ENCODE peak calls at places on chromosomes 2 and 18, in four cellular contexts. One of them, this sample, is unnamed.

GRCh38 chr2:220619525-220620267 is 952.4 kb downstream of the EPHA4 start:
- DNase-seq in neuronal stem cell: no peak
- DNase-seq in mesenchymal stem cell: peak; percentile 39
- DNase-seq in trophoblast cell: no peak
- DNase-seq in this sample: no peak

GRCh38 chr18:23626451-23627279 is 36.0 kb downstream of the ANKRD29 start:
- DNase-seq in neuronal stem cell: no peak
- DNase-seq in mesenchymal stem cell: no peak
- DNase-seq in trophoblast cell: no peak
- DNase-seq in this sample: no peak

GRCh38 chr2:178512491-178512890 is 32.2 kb downstream of the PLEKHA3 start:
- DNase-seq in neuronal stem cell: peak; percentile 63
- DNase-seq in mesenchymal stem cell: no peak
- DNase-seq in trophoblast cell: no peak
- DNase-seq in this sample: no peak

GRCh38 chr2:19554520-19554919 is 196.1 kb upstream of the OSR1 start:
- DNase-seq in neuronal stem cell: no peak
- DNase-seq in mesenchymal stem cell: no peak
- DNase-seq in trophoblast cell: no peak
- DNase-seq in this sample: no peak

GRCh38 chr2:204900910-204901309 is 355.6 kb downstream of the PARD3B start:
- DNase-seq in neuronal stem cell: no peak
- DNase-seq in mesenchymal stem cell: no peak
- DNase-seq in trophoblast cell: no peak
- DNase-seq in this sample: no peak

GRCh38 chr18:75208055-75208835 is 694 bp downstream of the PTGR3 start:
- DNase-seq in neuronal stem cell: peak; percentile 24
- DNase-seq in mesenchymal stem cell: peak; percentile 59
- DNase-seq in trophoblast cell: no peak
- DNase-seq in this sample: peak; percentile 50

GRCh38 chr2:11128258-11128951 is 26.9 kb upstream of the SLC66A3 start:
- DNase-seq in neuronal stem cell: no peak
- DNase-seq in mesenchymal stem cell: peak; percentile 70
- DNase-seq in trophoblast cell: no peak
- DNase-seq in this sample: no peak

GRCh38 chr18:39841133-39842041 is 2113.6 kb upstream of the PIK3C3 start:
- DNase-seq in neuronal stem cell: peak; percentile 71
- DNase-seq in mesenchymal stem cell: peak; percentile 77
- DNase-seq in trophoblast cell: peak; percentile 45
- DNase-seq in this sample: peak; percentile 79

GRCh38 chr18:79248495-79249078 is 147.1 kb upstream of the NFATC1 start:
- DNase-seq in neuronal stem cell: no peak
- DNase-seq in mesenchymal stem cell: peak; percentile 11
- DNase-seq in trophoblast cell: no peak
- DNase-seq in this sample: no peak

GRCh38 chr2:86453838-86454237 is 12.7 kb downstream of the KDM3A start:
- DNase-seq in neuronal stem cell: no peak
- DNase-seq in mesenchymal stem cell: no peak
- DNase-seq in trophoblast cell: no peak
- DNase-seq in this sample: no peak

GRCh38 chr2:177589191-177589590 is 196.6 kb downstream of the AGPS start:
- DNase-seq in neuronal stem cell: no peak
- DNase-seq in mesenchymal stem cell: no peak
- DNase-seq in trophoblast cell: no peak
- DNase-seq in this sample: no peak

GRCh38 chr2:43458002-43458628 is 137.7 kb downstream of the THADA start:
- DNase-seq in neuronal stem cell: no peak
- DNase-seq in mesenchymal stem cell: peak; percentile 85
- DNase-seq in trophoblast cell: no peak
- DNase-seq in this sample: no peak

GRCh38 chr18:7892556-7892955 is 325.4 kb downstream of the PTPRM start:
- DNase-seq in neuronal stem cell: no peak
- DNase-seq in mesenchymal stem cell: no peak
- DNase-seq in trophoblast cell: peak; percentile 92
- DNase-seq in this sample: no peak

GRCh38 chr2:223930002-223930976 is 14.8 kb downstream of the WDFY1 start:
- DNase-seq in neuronal stem cell: no peak
- DNase-seq in mesenchymal stem cell: peak; percentile 62
- DNase-seq in trophoblast cell: peak; percentile 92
- DNase-seq in this sample: peak; percentile 43

GRCh38 chr2:109033171-109033570 is 44.2 kb upstream of the EDAR start:
- DNase-seq in neuronal stem cell: no peak
- DNase-seq in mesenchymal stem cell: no peak
- DNase-seq in trophoblast cell: no peak
- DNase-seq in this sample: no peak

GRCh38 chr2:224513991-224514390 is 71.2 kb downstream of the CUL3 start:
- DNase-seq in neuronal stem cell: no peak
- DNase-seq in mesenchymal stem cell: no peak
- DNase-seq in trophoblast cell: no peak
- DNase-seq in this sample: no peak

GRCh38 chr2:11056614-11057013 is 98.7 kb upstream of the SLC66A3 start:
- DNase-seq in neuronal stem cell: no peak
- DNase-seq in mesenchymal stem cell: peak; percentile 93
- DNase-seq in trophoblast cell: no peak
- DNase-seq in this sample: no peak

GRCh38 chr2:143649226-143649625 is 520.0 kb downstream of the ARHGAP15 start:
- DNase-seq in neuronal stem cell: no peak
- DNase-seq in mesenchymal stem cell: no peak
- DNase-seq in trophoblast cell: no peak
- DNase-seq in this sample: no peak

GRCh38 chr2:212173771-212174510 is 364.7 kb downstream of the ERBB4 start:
- DNase-seq in neuronal stem cell: no peak
- DNase-seq in mesenchymal stem cell: peak; percentile 23
- DNase-seq in trophoblast cell: no peak
- DNase-seq in this sample: no peak

GRCh38 chr2:119943058-119943457 is 69.8 kb upstream of the EPB41L5 start:
- DNase-seq in neuronal stem cell: no peak
- DNase-seq in mesenchymal stem cell: no peak
- DNase-seq in trophoblast cell: no peak
- DNase-seq in this sample: no peak

GRCh38 chr18:48528861-48529260 is 10.0 kb upstream of the CTIF start:
- DNase-seq in neuronal stem cell: no peak
- DNase-seq in mesenchymal stem cell: no peak
- DNase-seq in trophoblast cell: no peak
- DNase-seq in this sample: no peak

GRCh38 chr2:98915751-98916358 is 20.2 kb downstream of the CRACDL start:
- DNase-seq in neuronal stem cell: no peak
- DNase-seq in mesenchymal stem cell: no peak
- DNase-seq in trophoblast cell: no peak
- DNase-seq in this sample: no peak

GRCh38 chr2:29751390-29751789 is 170.0 kb downstream of the ALK start:
- DNase-seq in neuronal stem cell: no peak
- DNase-seq in mesenchymal stem cell: no peak
- DNase-seq in trophoblast cell: no peak
- DNase-seq in this sample: no peak

GRCh38 chr2:188276255-188276654 is 15.4 kb upstream of the GULP1 start:
- DNase-seq in neuronal stem cell: no peak
- DNase-seq in mesenchymal stem cell: no peak
- DNase-seq in trophoblast cell: no peak
- DNase-seq in this sample: no peak

GRCh38 chr2:188267776-188268175 is 23.9 kb upstream of the GULP1 start:
- DNase-seq in neuronal stem cell: no peak
- DNase-seq in mesenchymal stem cell: no peak
- DNase-seq in trophoblast cell: no peak
- DNase-seq in this sample: no peak

GRCh38 chr2:188269004-188269403 is 22.7 kb upstream of the GULP1 start:
- DNase-seq in neuronal stem cell: no peak
- DNase-seq in mesenchymal stem cell: no peak
- DNase-seq in trophoblast cell: no peak
- DNase-seq in this sample: no peak

DNA sequence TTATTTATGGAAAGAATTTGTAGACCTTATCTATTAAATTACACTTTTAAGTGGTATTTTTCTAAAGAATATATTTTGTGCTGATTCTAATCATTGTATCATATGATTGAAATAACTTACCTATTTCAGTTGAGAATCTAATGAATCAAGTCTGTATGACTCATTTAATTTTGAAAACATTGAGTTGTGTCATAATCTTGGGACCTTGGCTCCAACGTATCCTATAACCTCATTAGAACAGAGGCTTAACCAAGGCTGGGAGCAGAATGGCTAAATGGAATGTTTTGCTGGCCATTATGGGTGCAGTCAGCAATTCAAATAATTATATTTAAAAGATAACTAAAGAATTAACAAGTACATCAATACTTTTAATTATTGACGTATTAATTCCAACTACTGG is 19.6 kb upstream of the GULP1 start:
- DNase-seq in neuronal stem cell: no peak
- DNase-seq in mesenchymal stem cell: no peak
- DNase-seq in trophoblast cell: no peak
- DNase-seq in this sample: no peak
- H3K14ac ChIP-seq in neuronal stem cell: no peak overlapping the region
- H3K14ac ChIP-seq in mesenchymal stem cell: no peak overlapping the region
- H3K14ac ChIP-seq in trophoblast cell: no peak overlapping the region
- H3K14ac ChIP-seq in this sample: no peak overlapping the region

GRCh38 chr18:3177902-3178687 is 41.7 kb downstream of the MYOM1 start:
- DNase-seq in neuronal stem cell: no peak
- DNase-seq in mesenchymal stem cell: no peak
- DNase-seq in trophoblast cell: peak; percentile 45
- DNase-seq in this sample: no peak

GRCh38 chr18:3183103-3183717 is 36.6 kb downstream of the MYOM1 start:
- DNase-seq in neuronal stem cell: no peak
- DNase-seq in mesenchymal stem cell: no peak
- DNase-seq in trophoblast cell: no peak
- DNase-seq in this sample: no peak

GRCh38 chr18:3180325-3180724 is 39.4 kb downstream of the MYOM1 start:
- DNase-seq in neuronal stem cell: peak; percentile 47
- DNase-seq in mesenchymal stem cell: peak; percentile 31
- DNase-seq in trophoblast cell: no peak
- DNase-seq in this sample: no peak

GRCh38 chr18:3175195-3175758 is 44.5 kb downstream of the MYOM1 start:
- DNase-seq in neuronal stem cell: no peak
- DNase-seq in mesenchymal stem cell: peak; percentile 5
- DNase-seq in trophoblast cell: no peak
- DNase-seq in this sample: no peak

GRCh38 chr18:3179430-3180089 is 40.2 kb downstream of the MYOM1 start:
- DNase-seq in neuronal stem cell: no peak
- DNase-seq in mesenchymal stem cell: no peak
- DNase-seq in trophoblast cell: no peak
- DNase-seq in this sample: no peak
- H2BK12ac ChIP-seq in neuronal stem cell: no peak overlapping the region
- H2BK12ac ChIP-seq in mesenchymal stem cell: no peak overlapping the region
- H2BK12ac ChIP-seq in trophoblast cell: no peak overlapping the region
- H2BK12ac ChIP-seq in this sample: no peak overlapping the region

DNA sequence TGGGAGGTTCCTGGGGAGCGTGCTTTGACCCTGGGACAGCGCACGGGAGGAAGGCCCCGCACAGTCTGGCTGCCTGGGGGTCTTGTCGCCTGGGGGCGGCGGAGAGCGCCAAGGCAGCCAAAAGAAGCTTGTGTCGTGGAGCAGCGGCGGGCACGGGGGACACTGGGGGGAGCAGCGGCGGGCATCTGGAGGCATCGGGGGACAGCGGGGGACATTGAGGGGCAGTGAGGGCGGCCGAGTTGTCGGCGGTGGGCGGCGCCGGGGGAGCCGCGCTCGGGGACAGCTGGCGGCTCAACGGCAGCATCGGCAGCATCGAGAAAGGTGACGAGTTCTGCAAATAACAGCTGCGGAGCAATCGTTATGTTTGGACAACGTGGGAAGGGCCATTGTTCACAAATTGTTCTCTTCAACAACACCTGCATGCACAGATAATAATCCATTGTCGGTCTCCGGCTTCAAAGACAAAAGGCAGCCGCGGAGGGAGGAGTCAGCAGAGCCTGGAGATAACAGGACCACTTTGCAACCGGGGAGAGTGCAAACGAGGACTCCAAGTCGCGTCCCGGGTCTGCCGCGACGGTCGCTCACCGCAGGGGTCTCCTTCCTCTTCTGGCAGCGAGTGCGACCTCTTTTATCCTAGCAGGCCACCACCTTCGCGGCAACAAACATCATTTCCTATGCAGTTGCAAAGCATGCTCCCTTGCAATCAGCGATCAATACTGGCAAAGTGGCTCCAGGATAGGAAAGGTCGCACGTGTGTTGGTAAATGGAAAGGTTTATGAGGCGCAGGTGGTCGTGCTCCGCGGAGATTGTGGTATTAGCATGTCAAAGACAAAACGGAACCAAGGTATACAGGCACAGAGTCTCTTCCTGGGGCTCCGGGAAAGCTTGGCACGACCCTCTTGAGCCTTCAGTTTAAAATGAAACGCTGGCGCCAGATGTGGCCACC is 132.3 kb upstream of the DLX2 start:
- DNase-seq in neuronal stem cell: peak; percentile 43
- DNase-seq in mesenchymal stem cell: no peak
- DNase-seq in trophoblast cell: no peak
- DNase-seq in this sample: peak; percentile 83
- H3K14ac ChIP-seq in neuronal stem cell: no peak overlapping the region
- H3K14ac ChIP-seq in mesenchymal stem cell: no peak overlapping the region
- H3K14ac ChIP-seq in trophoblast cell: no peak overlapping the region
- H3K14ac ChIP-seq in this sample: no peak overlapping the region

GRCh38 chr18:34709631-34710429 is at the start of gene DTNA:
- DNase-seq in neuronal stem cell: peak; percentile 63
- DNase-seq in mesenchymal stem cell: peak; percentile 94
- DNase-seq in trophoblast cell: no peak
- DNase-seq in this sample: no peak

GRCh38 chr18:34707670-34708069 is 2.4 kb upstream of the DTNA start:
- DNase-seq in neuronal stem cell: no peak
- DNase-seq in mesenchymal stem cell: peak; percentile 95
- DNase-seq in trophoblast cell: peak; percentile 39
- DNase-seq in this sample: no peak

GRCh38 chr18:34704823-34705222 is 5.3 kb upstream of the DTNA start:
- DNase-seq in neuronal stem cell: no peak
- DNase-seq in mesenchymal stem cell: no peak
- DNase-seq in trophoblast cell: no peak
- DNase-seq in this sample: no peak

GRCh38 chr18:34710430-34711386 is 610 bp downstream of the DTNA start:
- DNase-seq in neuronal stem cell: no peak
- DNase-seq in mesenchymal stem cell: peak; percentile 92
- DNase-seq in trophoblast cell: no peak
- DNase-seq in this sample: no peak

DNA sequence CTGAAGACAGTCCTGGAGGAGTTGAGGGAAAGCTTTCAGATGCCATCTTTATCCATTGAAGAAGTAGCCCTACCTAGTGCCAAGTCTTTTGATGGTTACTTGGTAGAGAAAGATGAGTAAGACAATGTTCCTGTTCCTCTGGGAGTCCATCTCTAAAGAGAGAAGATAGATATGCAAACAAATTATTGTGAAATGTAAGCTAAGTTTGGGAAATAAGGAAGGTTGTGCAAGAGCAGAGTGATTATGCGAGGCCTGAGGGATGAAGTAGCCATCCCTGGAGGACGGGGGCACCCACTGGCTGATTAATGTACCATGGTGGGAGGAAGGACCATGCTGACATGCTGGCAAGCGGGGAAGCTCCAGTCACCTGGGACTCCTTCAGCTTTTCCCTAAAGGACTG is 994 bp upstream of the DTNA start:
- DNase-seq in neuronal stem cell: no peak
- DNase-seq in mesenchymal stem cell: peak; percentile 95
- DNase-seq in trophoblast cell: peak; percentile 25
- DNase-seq in this sample: no peak
- H2BK12ac ChIP-seq in neuronal stem cell: no peak overlapping the region
- H2BK12ac ChIP-seq in mesenchymal stem cell: peak overlapping the region; percentile 84
- H2BK12ac ChIP-seq in trophoblast cell: no peak overlapping the region
- H2BK12ac ChIP-seq in this sample: no peak overlapping the region

GRCh38 chr2:172807011-172807410 is 71.4 kb downstream of the RAPGEF4 start:
- DNase-seq in neuronal stem cell: no peak
- DNase-seq in mesenchymal stem cell: no peak
- DNase-seq in trophoblast cell: no peak
- DNase-seq in this sample: no peak
- H3K14ac ChIP-seq in neuronal stem cell: no peak overlapping the region
- H3K14ac ChIP-seq in mesenchymal stem cell: no peak overlapping the region
- H3K14ac ChIP-seq in trophoblast cell: no peak overlapping the region
- H3K14ac ChIP-seq in this sample: no peak overlapping the region